ENCODE peak calls at places on chromosomes 5 and 9, in nine cellular contexts. Y is AG04450, E is adrenal gland, O is Panc1, H is pancreas, P is GM23338, G is left ventricle myocardium inferior, W is kidney, M is astrocyte. Z is an unnamed sample.
A peak's percentile ranks its signal among the peaks of the same experiment; 100 is the strongest.

GRCh38 chr9:87842878-87843585 is 39.6 kb upstream of the SPATA31E1 start:
- DNase-seq in G (no peak), W (no peak), Y (no peak), P (no peak), E (no peak), M (no peak), O (no peak), H (no peak), Z (no peak)

GRCh38 chr5:150036513-150036912 is 36.0 kb downstream of the HMGXB3 start:
- DNase-seq in Y (peak; percentile 92), M (peak; percentile 99), P (no peak), H (no peak), O (no peak), G (peak; percentile 35), E (peak; percentile 95), W (no peak), Z (no peak)

GRCh38 chr9:17742065-17742464 is 163.2 kb downstream of the SH3GL2 start:
- DNase-seq in Y (no peak), E (no peak), M (no peak), G (no peak), H (no peak), W (no peak), O (no peak), P (peak; percentile 90), Z (no peak)

GRCh38 chr9:34989946-34990635 is 546 bp downstream of the DNAJB5 start:
- DNase-seq in M (peak; percentile 52), H (peak; percentile 79), O (no peak), P (peak; percentile 95), G (peak; percentile 62), W (peak; percentile 91), Y (no peak), E (peak; percentile 68), Z (no peak)

GRCh38 chr5:131305138-131305650 is 41.3 kb downstream of the CDC42SE2 start:
- DNase-seq in M (no peak), E (no peak), Y (no peak), G (no peak), W (no peak), O (no peak), H (no peak), P (no peak), Z (no peak)

GRCh38 chr5:43602456-43602817 is 543 bp upstream of the NNT start:
- DNase-seq in O (no peak), P (peak; percentile 56), Y (no peak), G (peak; percentile 16), M (peak; percentile 25), E (peak; percentile 49), H (no peak), W (no peak), Z (peak; percentile 32)

GRCh38 chr5:77192444-77193050 is 17.9 kb upstream of the PDE8B start:
- DNase-seq in Y (no peak), E (no peak), G (no peak), H (no peak), O (no peak), W (no peak), M (no peak), P (no peak), Z (no peak)

GRCh38 chr5:133202066-133202665 is 150.4 kb downstream of the HSPA4 start:
- DNase-seq in E (no peak), P (no peak), H (no peak), G (no peak), M (no peak), Y (no peak), O (no peak), W (no peak), Z (no peak)

GRCh38 chr9:115146581-115147021 is 28.6 kb upstream of the TNC start:
- DNase-seq in O (no peak), M (peak; percentile 97), Y (peak; percentile 85), H (no peak), G (no peak), P (no peak), E (no peak), W (no peak), Z (no peak)

GRCh38 chr5:172801184-172801671 is 30.2 kb upstream of the DUSP1 start:
- DNase-seq in O (peak; percentile 70), E (no peak), G (no peak), Y (peak; percentile 70), W (no peak), H (no peak), M (peak; percentile 97), P (no peak), Z (no peak)

GRCh38 chr5:88203977-88204735 is 64.5 kb downstream of the TMEM161B start:
- DNase-seq in E (no peak), Y (no peak), W (no peak), M (peak; percentile 86), H (no peak), G (no peak), O (no peak), P (peak; percentile 59), Z (no peak)

GRCh38 chr5:127442085-127442484 is 75.4 kb upstream of the PRRC1 start:
- DNase-seq in W (no peak), M (peak; percentile 4), E (no peak), Y (no peak), G (no peak), P (peak; percentile 17), H (no peak), O (no peak), Z (no peak)

GRCh38 chr9:16337322-16338029 is 533.0 kb downstream of the BNC2 start:
- DNase-seq in E (peak; percentile 54), O (no peak), Y (peak; percentile 65), M (peak; percentile 96), H (no peak), P (no peak), W (no peak), G (no peak), Z (no peak)

GRCh38 chr5:79886940-79887339 is 104.1 kb downstream of the MTX3 start:
- DNase-seq in P (no peak), O (no peak), W (no peak), H (no peak), Y (no peak), E (no peak), M (no peak), G (no peak), Z (no peak)

GRCh38 chr5:165775094-165775493 is 2269.7 kb downstream of the MAT2B start:
- DNase-seq in H (no peak), G (no peak), W (no peak), Y (no peak), P (no peak), O (no peak), M (no peak), E (no peak), Z (no peak)

GRCh38 chr9:31185831-31186230 is 1198.6 kb upstream of the ACO1 start:
- DNase-seq in H (no peak), P (no peak), E (no peak), M (peak; percentile 54), G (no peak), O (no peak), Y (no peak), W (no peak), Z (no peak)

GRCh38 chr9:26658476-26658875 is 234.1 kb downstream of the CAAP1 start:
- DNase-seq in Y (no peak), H (no peak), P (no peak), M (no peak), G (no peak), E (no peak), W (no peak), O (no peak), Z (no peak)

GRCh38 chr5:123875444-123876264 is 363.7 kb downstream of the CSNK1G3 start:
- DNase-seq in P (peak; percentile 83), W (no peak), H (no peak), Y (no peak), O (no peak), M (no peak), G (no peak), E (no peak), Z (no peak)
- H3K4me3 ChIP-seq in P (peak overlapping the region; percentile 15), W (no peak overlapping the region), H (no peak overlapping the region), Y (no peak overlapping the region), O (no peak overlapping the region), M (peak overlapping the region; percentile 9), G (peak overlapping the region; percentile 0), E (no peak overlapping the region), Z (no peak overlapping the region)

GRCh38 chr5:115424446-115424845 is 120.1 kb downstream of the FEM1C start:
- DNase-seq in E (no peak), P (no peak), O (no peak), Y (no peak), M (no peak), H (no peak), W (no peak), G (no peak), Z (no peak)

GRCh38 chr5:115419794-115420585 is 123.5 kb upstream of the CCDC112 start:
- DNase-seq in E (no peak), P (peak; percentile 21), O (no peak), G (no peak), Y (peak; percentile 85), W (no peak), H (no peak), M (peak; percentile 97), Z (peak; percentile 45)

GRCh38 chr5:115424030-115424429 is 120.5 kb downstream of the FEM1C start:
- DNase-seq in W (no peak), E (no peak), P (no peak), M (no peak), H (no peak), G (no peak), Y (no peak), O (no peak), Z (no peak)

GRCh38 chr5:115423051-115423450 is 121.5 kb downstream of the FEM1C start:
- DNase-seq in E (no peak), Y (no peak), P (no peak), G (no peak), O (no peak), W (no peak), M (no peak), H (no peak), Z (no peak)

DNA sequence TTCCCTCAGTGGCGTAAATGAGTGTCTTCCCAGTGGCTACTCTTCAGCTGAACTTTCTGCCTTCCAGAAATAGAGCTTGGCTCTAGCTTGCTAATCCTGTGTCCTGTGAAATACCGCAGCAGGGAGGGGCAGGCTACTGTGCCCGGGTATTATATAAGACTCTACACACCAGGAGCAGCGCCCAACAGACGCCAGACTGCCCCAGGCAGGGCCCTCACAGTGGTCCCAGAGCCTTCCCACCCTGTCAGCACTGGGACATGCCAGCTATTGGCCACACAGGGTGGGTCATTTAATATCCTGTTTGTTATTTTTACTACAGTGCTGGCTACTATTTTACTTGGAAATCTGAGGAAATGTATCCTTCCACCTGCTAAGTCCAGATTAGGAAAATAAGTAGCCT is 121.0 kb downstream of the FEM1C start:
- DNase-seq in Y (no peak), M (no peak), G (peak; percentile 81), W (no peak), P (no peak), O (no peak), H (no peak), E (peak; percentile 30), Z (peak; percentile 42)
- H3K27ac ChIP-seq in Y (no peak overlapping the region), M (no peak overlapping the region), G (peak overlapping the region; percentile 94), W (no peak overlapping the region), P (no peak overlapping the region), O (no peak overlapping the region), H (no peak overlapping the region), E (no peak overlapping the region), Z (peak overlapping the region; percentile 73)

GRCh38 chr9:97923529-97924108 is 1.3 kb upstream of the TRMO start:
- DNase-seq in G (peak; percentile 73), M (peak; percentile 59), P (peak; percentile 81), O (peak; percentile 64), E (peak; percentile 80), Y (peak; percentile 53), W (no peak), H (no peak), Z (peak; percentile 78)
- H3K4me3 ChIP-seq in G (peak overlapping the region; percentile 75), M (peak overlapping the region; percentile 49), P (peak overlapping the region; percentile 6), O (peak overlapping the region; percentile 28), E (no peak overlapping the region), Y (peak overlapping the region; percentile 51), W (peak overlapping the region; percentile 47), H (no peak overlapping the region), Z (no peak overlapping the region)

GRCh38 chr5:4614088-4614487 is 526.0 kb upstream of the ADAMTS16 start:
- DNase-seq in W (no peak), M (peak; percentile 4), P (no peak), G (no peak), O (no peak), E (no peak), Y (no peak), H (no peak), Z (no peak)

GRCh38 chr5:4613440-4613839 is 526.7 kb upstream of the ADAMTS16 start:
- DNase-seq in E (no peak), M (no peak), Y (no peak), P (no peak), W (no peak), H (no peak), G (no peak), O (no peak), Z (no peak)
- H3K27ac ChIP-seq in E (no peak overlapping the region), M (no peak overlapping the region), Y (no peak overlapping the region), P (no peak overlapping the region), W (no peak overlapping the region), H (no peak overlapping the region), G (no peak overlapping the region), O (no peak overlapping the region), Z (no peak overlapping the region)